ENCODE peak calls at places on chromosomes 3 and 15, in four cellular contexts. G, B, X and N are unnamed samples.

GRCh38 chr3:141455603-141456327 is 31.1 kb upstream of the RASA2 start:
- DNase-seq in G (no peak), B (no peak), X (no peak), N (no peak)

GRCh38 chr3:89558711-89559110 is 451.3 kb downstream of the EPHA3 start:
- DNase-seq in G (no peak), X (no peak), B (no peak), N (no peak)

GRCh38 chr15:95106781-95107180 is 875.4 kb downstream of the MCTP2 start:
- DNase-seq in X (no peak), G (no peak), B (no peak), N (no peak)

GRCh38 chr3:141268281-141268680 is 36.7 kb downstream of the PXYLP1 start:
- DNase-seq in X (no peak), B (no peak), G (no peak), N (no peak)

GRCh38 chr3:170274641-170275040 is 52.4 kb downstream of the PRKCI start:
- DNase-seq in G (no peak), X (no peak), B (no peak), N (no peak)

GRCh38 chr15:31145271-31145911 is 43.9 kb upstream of the TRPM1 start:
- DNase-seq in X (no peak), G (peak), B (no peak), N (no peak)

GRCh38 chr3:157333551-157333991 is 103.1 kb upstream of the PTX3 start:
- DNase-seq in B (no peak), X (no peak), G (peak), N (no peak)

GRCh38 chr3:49133226-49133951 is 539 bp upstream of the LAMB2 start:
- DNase-seq in B (peak), X (peak), G (peak), N (peak)

GRCh38 chr15:35141743-35142356 is 56.8 kb upstream of the NANOGP8 start:
- DNase-seq in G (peak), B (no peak), X (no peak), N (no peak)

GRCh38 chr15:25181290-25182097 is 226.7 kb downstream of the SNRPN start:
- DNase-seq in G (no peak), X (peak), B (peak), N (peak)

GRCh38 chr3:24226402-24226801 is 268.2 kb downstream of the THRB start:
- DNase-seq in B (no peak), X (no peak), G (no peak), N (no peak)

GRCh38 chr3:141632779-141633374 is 105.2 kb upstream of the RNF7 start:
- DNase-seq in X (no peak), B (no peak), G (no peak), N (no peak)

GRCh38 chr3:119600732-119601131 is 3.0 kb downstream of the PLA1A start:
- DNase-seq in B (peak), G (no peak), X (no peak), N (no peak)

GRCh38 chr3:164095949-164096348 is 982.3 kb downstream of the SI start:
- DNase-seq in X (no peak), G (no peak), B (no peak), N (no peak)

GRCh38 chr15:90667063-90667754 is 49.9 kb upstream of the BLM start:
- DNase-seq in X (no peak), B (no peak), G (no peak), N (no peak)

GRCh38 chr3:17349093-17349492 is 393.3 kb downstream of the TBC1D5 start:
- DNase-seq in G (no peak), X (no peak), B (no peak), N (no peak)

GRCh38 chr3:127836004-127836882 is 13.9 kb upstream of the MGLL start:
- DNase-seq in B (no peak), G (no peak), X (no peak), N (no peak)

GRCh38 chr3:146382386-146382785 is 87.0 kb downstream of the PLSCR2 start:
- DNase-seq in B (no peak), X (no peak), G (peak), N (no peak)

GRCh38 chr3:33732394-33732793 is 14.3 kb upstream of the CLASP2 start:
- DNase-seq in X (no peak), B (no peak), G (no peak), N (no peak)

GRCh38 chr15:101497484-101498034 is 8.1 kb upstream of the PCSK6 start:
- DNase-seq in X (no peak), B (no peak), G (no peak), N (no peak)

GRCh38 chr3:71070497-71071465 is 512.7 kb downstream of the FOXP1 start:
- DNase-seq in G (no peak), X (no peak), B (no peak), N (no peak)

GRCh38 chr3:139830817-139831216 is 104.2 kb upstream of the CLSTN2 start:
- DNase-seq in B (peak), X (no peak), G (peak), N (no peak)

GRCh38 chr3:131047582-131047981 is 20.9 kb downstream of the NEK11 start:
- DNase-seq in B (no peak), G (no peak), X (no peak), N (no peak)

GRCh38 chr3:83074485-83074884 is 1313.0 kb upstream of the GBE1 start:
- DNase-seq in G (no peak), B (no peak), X (no peak), N (no peak)

GRCh38 chr15:61556037-61556648 is 327.0 kb upstream of the RORA start:
- DNase-seq in X (no peak), B (no peak), G (peak), N (no peak)

GRCh38 chr15:28080386-28080785 is 18.7 kb downstream of the OCA2 start:
- DNase-seq in B (peak), X (no peak), G (no peak), N (no peak)

GRCh38 chr3:11624161-11624560 is 19.6 kb downstream of the VGLL4 start:
- DNase-seq in B (no peak), G (no peak), X (no peak), N (no peak)

GRCh38 chr3:87109431-87109830 is 117.7 kb upstream of the CHMP2B start:
- DNase-seq in X (no peak), G (no peak), B (no peak), N (no peak)

GRCh38 chr15:50124557-50125080 is 5.6 kb upstream of the ATP8B4 start:
- DNase-seq in G (no peak), X (no peak), B (no peak), N (no peak)

GRCh38 chr3:122679467-122680291 is 960 bp upstream of the PARP14 start:
- DNase-seq in G (no peak), X (no peak), B (no peak), N (no peak)

GRCh38 chr3:58041182-58041825 is 33.1 kb downstream of the FLNB start:
- DNase-seq in G (no peak), X (no peak), B (no peak), N (no peak)

GRCh38 chr15:25054943-25055342 is 100.2 kb downstream of the SNRPN start:
- DNase-seq in B (no peak), G (no peak), X (no peak), N (no peak)

GRCh38 chr3:21294768-21295167 is 456.2 kb downstream of the ZNF385D start:
- DNase-seq in B (no peak), X (no peak), G (peak), N (no peak)

GRCh38 chr3:21292971-21293370 is 458.0 kb downstream of the ZNF385D start:
- DNase-seq in B (no peak), X (no peak), G (no peak), N (no peak)

DNA sequence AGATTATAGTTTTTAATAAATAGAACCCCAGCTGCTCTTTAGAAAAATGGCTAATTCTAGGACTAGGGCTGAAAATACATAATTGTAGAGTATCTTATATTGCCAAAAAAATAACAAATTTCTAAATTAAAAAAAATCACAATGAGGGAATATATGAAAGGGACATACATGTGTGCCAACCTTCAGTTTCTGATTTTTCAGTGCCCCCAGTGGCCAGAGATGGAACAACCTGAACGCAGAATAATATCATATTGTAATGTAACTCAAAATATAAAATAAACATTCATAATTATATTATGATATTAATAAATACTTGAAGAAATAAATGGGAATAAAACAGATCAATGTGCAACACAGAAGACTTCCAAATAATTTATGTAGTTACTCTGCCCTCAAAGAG is 460.5 kb downstream of the ZNF385D start:
- DNase-seq in B (peak), G (no peak), X (no peak), N (no peak)
- TF ChIP-seq CTCF in B (peak), G (peak), X (peak), N (peak)

DNA sequence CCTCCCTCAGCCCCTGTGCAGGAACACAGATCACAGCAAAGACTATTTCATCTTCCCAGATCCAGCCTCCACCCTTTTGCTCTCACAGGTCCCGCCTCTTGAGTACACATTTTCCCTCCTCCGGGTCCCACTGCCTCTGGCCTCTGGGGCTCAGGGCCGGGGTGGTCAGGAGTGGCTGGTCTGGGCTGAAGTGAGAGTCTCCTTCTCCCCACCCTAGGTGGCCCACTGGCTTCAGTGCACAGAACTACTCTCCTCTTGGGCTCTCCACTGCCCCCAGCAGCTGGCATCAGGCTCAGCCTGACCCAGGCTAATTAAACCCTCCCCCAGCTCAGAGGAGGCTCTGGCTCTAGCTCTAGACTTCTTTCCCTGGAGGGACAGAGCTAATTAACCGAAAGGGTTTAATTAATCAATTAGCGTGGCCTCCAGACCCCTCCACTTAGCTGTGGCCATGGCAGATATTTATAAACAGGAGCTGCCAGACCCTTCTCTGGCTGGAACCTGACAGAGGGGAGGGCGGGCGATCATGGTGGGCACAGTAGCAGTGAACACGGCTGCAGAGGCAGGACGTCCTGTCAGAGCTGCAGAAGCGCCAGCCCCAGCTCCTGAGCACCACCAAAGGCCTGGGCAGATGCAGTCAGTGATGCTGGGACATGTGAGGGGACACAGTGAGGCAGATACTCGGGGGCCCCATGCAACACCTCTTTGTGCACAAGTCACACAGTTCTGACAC is 15.1 kb downstream of the DUSP7 start:
- DNase-seq in X (no peak), B (no peak), G (no peak), N (no peak)
- TF ChIP-seq CTCF in X (peak), B (no peak), G (peak), N (no peak)

GRCh38 chr3:187902938-187903337 is 157.7 kb upstream of the BCL6 start:
- DNase-seq in G (no peak), X (no peak), B (no peak), N (no peak)
- TF ChIP-seq CTCF in G (no peak), X (no peak), B (no peak), N (no peak)

GRCh38 chr3:174440350-174440716 is 418.8 kb upstream of the NAALADL2 start:
- DNase-seq in X (no peak), G (peak), B (no peak), N (no peak)

GRCh38 chr3:174442317-174442682 is 416.8 kb upstream of the NAALADL2 start:
- DNase-seq in B (no peak), X (no peak), G (peak), N (no peak)

GRCh38 chr3:174439621-174440349 is 419.3 kb upstream of the NAALADL2 start:
- DNase-seq in B (no peak), X (no peak), G (peak), N (no peak)

GRCh38 chr3:174441588-174442316 is 417.4 kb upstream of the NAALADL2 start:
- DNase-seq in X (no peak), B (no peak), G (peak), N (no peak)

GRCh38 chr3:174440741-174441587 is 418.2 kb upstream of the NAALADL2 start:
- DNase-seq in G (peak), X (peak), B (peak), N (peak)
- TF ChIP-seq CTCF in G (no peak), X (peak), B (no peak), N (no peak)

DNA sequence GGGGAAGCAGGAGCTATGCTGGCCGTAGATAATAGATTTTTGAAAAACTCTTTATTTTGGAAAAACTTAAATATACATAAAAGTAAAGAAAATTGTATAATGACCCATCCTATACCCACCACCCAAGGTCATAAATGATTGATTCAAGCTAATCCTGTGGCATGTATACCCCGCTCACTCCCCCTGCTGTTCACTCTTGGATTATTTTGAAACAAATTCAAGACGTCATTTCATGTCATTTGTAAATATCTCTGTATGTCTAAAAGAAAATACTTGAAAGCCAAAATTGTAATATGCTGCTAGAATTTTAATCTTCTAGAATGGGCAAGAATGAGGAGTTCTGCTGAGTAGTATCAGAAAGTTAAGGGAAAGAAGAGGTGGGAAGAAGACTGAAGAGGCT is 241.7 kb downstream of the FEZF2 start:
- DNase-seq in X (no peak), B (no peak), G (peak), N (no peak)
- TF ChIP-seq CTCF in X (peak), B (peak), G (peak), N (peak)

DNA sequence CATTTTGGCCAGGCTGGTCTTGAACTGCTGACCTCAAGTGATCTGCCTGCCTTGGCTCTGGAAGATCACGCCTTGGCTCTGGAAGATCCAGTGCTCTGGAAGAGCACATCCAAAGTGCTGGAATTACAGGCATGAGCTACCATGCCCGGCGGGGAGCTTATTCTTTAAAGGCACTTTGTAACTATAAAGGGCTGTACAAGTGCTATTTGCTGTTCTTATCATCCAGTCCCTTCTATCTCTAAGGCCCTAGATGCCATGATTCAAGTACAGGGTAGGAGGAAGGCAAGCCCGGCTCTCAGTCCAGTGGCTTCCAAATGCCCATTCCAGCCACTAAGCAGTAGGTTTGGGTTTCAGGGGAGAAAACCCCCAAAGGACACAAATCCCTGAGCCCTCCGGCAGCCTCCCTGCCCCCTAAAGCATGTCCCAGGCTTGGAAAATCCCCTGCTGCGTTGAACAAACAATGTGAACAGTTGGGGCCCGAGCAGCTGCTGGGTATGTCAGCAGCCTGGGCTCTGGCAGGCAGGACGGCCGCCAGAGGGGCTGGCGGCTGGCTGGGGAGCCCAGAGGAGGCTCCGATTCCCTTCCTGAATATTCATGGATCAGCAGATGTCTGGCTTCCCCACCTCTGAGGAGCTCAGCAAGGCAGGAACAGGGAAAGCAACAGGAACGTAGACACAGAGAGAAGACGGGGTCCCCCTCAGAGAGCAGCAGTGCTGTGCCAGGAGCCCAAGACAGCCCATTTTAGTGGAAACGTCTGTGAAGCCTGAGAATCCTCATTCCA is 7.7 kb downstream of the IGDCC4 start:
- DNase-seq in X (no peak), G (peak), B (peak), N (peak)
- TF ChIP-seq CTCF in X (peak), G (no peak), B (no peak), N (no peak)